ENCODE peak calls at places on chromosomes 16 and 17, in seven cellular contexts. O is stimulated activated CD8-positive, alpha-beta memory T cell treated with anti-CD3 and anti-CD28 coated beads, Interleukin-7, amount 100 ng/mL, for 1 hour; T is mesothelial cell of epicardium; Z is PC-3; D is pancreas; R is activated T-helper 1 cell treated with anti-CD3 and anti-CD28 coated beads, Interleukin-2, amount 50 U/mL, for 16 hours; W is activated B cell treated with CpG ODN at 0.5 μM for 24 hours. F is an unnamed sample.
A peak's percentile ranks its signal among the peaks of the same experiment; 100 is the strongest.

GRCh38 chr17:78977992-78978973 is 1.4 kb downstream of the LGALS3BP start:
- DNase-seq in O (no peak), R (no peak), T (no peak), W (no peak), D (no peak), Z (no peak), F (peak; percentile 32)

GRCh38 chr17:68812876-68813584 is 142.2 kb downstream of the ABCA8 start:
- DNase-seq in W (no peak), Z (no peak), R (no peak), D (no peak), O (no peak), T (no peak), F (no peak)

GRCh38 chr16:77555781-77556180 is 120.9 kb upstream of the ADAMTS18 start:
- DNase-seq in W (no peak), O (no peak), R (no peak), D (no peak), T (no peak), Z (no peak), F (no peak)

GRCh38 chr16:54748611-54749190 is 182.0 kb upstream of the IRX5 start:
- DNase-seq in W (no peak), R (no peak), Z (no peak), T (no peak), D (no peak), O (no peak), F (no peak)

GRCh38 chr17:1486802-1487695 is 5.4 kb downstream of the MYO1C start:
- DNase-seq in R (peak; percentile 65), O (peak; percentile 48), T (no peak), W (peak; percentile 73), Z (no peak), D (peak; percentile 54), F (peak; percentile 83)

GRCh38 chr16:47054306-47054705 is 80.8 kb upstream of the DNAJA2 start:
- DNase-seq in Z (no peak), D (no peak), R (no peak), W (no peak), T (no peak), O (no peak), F (no peak)

GRCh38 chr16:57530531-57531252 is 5.7 kb downstream of the CCDC102A start:
- DNase-seq in D (no peak), R (no peak), T (no peak), Z (no peak), W (no peak), O (no peak), F (no peak)

GRCh38 chr16:89581045-89581695 is 5.6 kb downstream of the CPNE7 start:
- DNase-seq in D (no peak), T (no peak), O (no peak), R (no peak), W (no peak), Z (peak; percentile 89), F (no peak)

GRCh38 chr17:78471635-78472034 is 93.2 kb downstream of the PGS1 start:
- DNase-seq in R (no peak), Z (no peak), O (no peak), D (no peak), T (no peak), W (no peak), F (no peak)

GRCh38 chr17:46815474-46816353 is 2.8 kb downstream of the WNT3 start:
- DNase-seq in Z (no peak), D (no peak), R (no peak), W (no peak), O (no peak), T (no peak), F (no peak)

GRCh38 chr17:57078274-57078673 is 6.8 kb upstream of the AKAP1 start:
- DNase-seq in T (no peak), R (no peak), W (no peak), Z (no peak), D (no peak), O (no peak), F (no peak)

GRCh38 chr16:62135903-62136302 is 99.7 kb upstream of the CDH8 start:
- DNase-seq in R (no peak), Z (no peak), O (no peak), T (no peak), W (no peak), D (no peak), F (no peak)

GRCh38 chr16:67781548-67781921 is 24.8 kb downstream of the RANBP10 start:
- DNase-seq in R (no peak), T (no peak), Z (no peak), O (no peak), D (no peak), W (no peak), F (no peak)

GRCh38 chr17:13244511-13244910 is 226.7 kb upstream of the ELAC2 start:
- DNase-seq in W (no peak), O (no peak), D (no peak), Z (no peak), R (no peak), T (no peak), F (no peak)

GRCh38 chr16:26240807-26241206 is 549.0 kb downstream of the HS3ST4 start:
- DNase-seq in D (no peak), O (no peak), T (no peak), R (no peak), W (no peak), Z (no peak), F (no peak)

GRCh38 chr16:52456368-52456767 is 90.6 kb downstream of the TOX3 start:
- DNase-seq in D (no peak), O (no peak), W (no peak), R (no peak), Z (no peak), T (no peak), F (peak; percentile 66)

GRCh38 chr17:32349503-32349853 is 479 bp upstream of the ZNF207 start:
- DNase-seq in Z (peak; percentile 3), D (peak; percentile 31), O (no peak), W (no peak), T (no peak), R (no peak), F (no peak)

GRCh38 chr16:30470170-30470512 is 2.4 kb upstream of the ITGAL start:
- DNase-seq in D (no peak), T (no peak), Z (no peak), O (no peak), W (no peak), R (no peak), F (no peak)

GRCh38 chr16:3965306-3965705 is 84.8 kb upstream of the CREBBP start:
- DNase-seq in R (no peak), Z (no peak), O (no peak), T (no peak), D (no peak), W (no peak), F (no peak)

GRCh38 chr17:17498606-17499301 is 2.6 kb upstream of the RASD1 start:
- DNase-seq in T (no peak), O (no peak), R (no peak), W (no peak), Z (no peak), D (no peak), F (no peak)

GRCh38 chr17:76697702-76698465 is 12.9 kb downstream of the MXRA7 start:
- DNase-seq in Z (no peak), W (no peak), R (no peak), O (no peak), T (no peak), D (no peak), F (no peak)

GRCh38 chr16:19223235-19223847 is 55.3 kb downstream of the SYT17 start:
- DNase-seq in Z (peak; percentile 77), W (no peak), T (no peak), O (no peak), D (peak; percentile 38), R (no peak), F (peak; percentile 79)

GRCh38 chr17:44327715-44328449 is 3.3 kb upstream of the SLC25A39 start:
- DNase-seq in Z (no peak), T (no peak), O (no peak), D (no peak), R (no peak), W (no peak), F (no peak)

GRCh38 chr16:72905581-72905980 is 142.3 kb downstream of the ZFHX3 start:
- DNase-seq in T (no peak), O (no peak), Z (peak; percentile 62), R (no peak), D (no peak), W (no peak), F (no peak)

GRCh38 chr17:30031214-30031869 is 85.3 kb upstream of the NSRP1 start:
- DNase-seq in R (no peak), W (no peak), Z (no peak), D (no peak), T (no peak), O (no peak), F (no peak)

GRCh38 chr16:84823484-84823883 is 3.7 kb downstream of the CRISPLD2 start:
- DNase-seq in W (no peak), R (no peak), Z (no peak), T (no peak), D (no peak), O (no peak), F (no peak)

GRCh38 chr17:12078791-12079190 is 58.1 kb downstream of the MAP2K4 start:
- DNase-seq in O (no peak), T (no peak), W (no peak), D (no peak), R (no peak), Z (peak; percentile 28), F (no peak)

GRCh38 chr16:30747799-30748633 is at the start of gene PHKG2:
- DNase-seq in O (peak; percentile 91), T (peak; percentile 96), D (peak; percentile 99), Z (peak; percentile 98), R (peak; percentile 93), W (peak; percentile 90), F (peak; percentile 99)

GRCh38 chr16:65377131-65377649 is 255.3 kb upstream of the CDH11 start:
- DNase-seq in T (no peak), W (no peak), Z (peak; percentile 31), O (no peak), D (no peak), R (no peak), F (no peak)

GRCh38 chr17:1529863-1530262 is 13.5 kb upstream of the INPP5K start:
- DNase-seq in T (no peak), W (no peak), R (no peak), O (no peak), D (no peak), Z (no peak), F (no peak)

GRCh38 chr16:29986231-29986630 is 9.2 kb downstream of the HIRIP3 start:
- DNase-seq in T (no peak), O (no peak), Z (no peak), W (no peak), D (no peak), R (no peak), F (no peak)

GRCh38 chr16:590875-591200 is 972 bp downstream of the RAB40C start:
- DNase-seq in Z (no peak), W (no peak), O (no peak), R (no peak), D (no peak), T (no peak), F (no peak)

GRCh38 chr16:20042848-20043247 is 30.8 kb downstream of the GPR139 start:
- DNase-seq in D (no peak), T (no peak), O (no peak), Z (no peak), W (no peak), R (no peak), F (no peak)

GRCh38 chr17:79664925-79665738 is 54.3 kb upstream of the RBFOX3 start:
- DNase-seq in Z (peak; percentile 83), T (no peak), O (no peak), D (peak; percentile 83), W (no peak), R (no peak), F (peak; percentile 24)

GRCh38 chr16:65697061-65697460 is 575.2 kb upstream of the CDH11 start:
- DNase-seq in T (no peak), Z (no peak), O (no peak), R (no peak), W (no peak), D (no peak), F (no peak)

GRCh38 chr16:30953511-30954124 is 3.9 kb upstream of the SETD1A start:
- DNase-seq in O (peak; percentile 19), R (peak; percentile 40), Z (peak; percentile 50), D (peak; percentile 53), T (no peak), W (peak; percentile 42), F (peak; percentile 74)

GRCh38 chr17:48546924-48547838 is 2.3 kb upstream of the HOXB2 start:
- DNase-seq in O (no peak), D (no peak), R (no peak), T (no peak), W (no peak), Z (no peak), F (no peak)

GRCh38 chr16:3922241-3922640 is 41.7 kb upstream of the CREBBP start:
- DNase-seq in R (no peak), W (no peak), Z (no peak), D (no peak), O (no peak), T (no peak), F (no peak)

F was measured in HT-29.